ENCODE peak calls at places on chromosomes 2 and 18, in four cellular contexts. One of them, this sample, is unnamed. For H3K4me1, the result is how much of the 10 kb centered on the place peaks cover.

GRCh38 chr18:45849529-45849928 is 24.1 kb downstream of the SIGLEC15 start:
- DNase-seq in stomach: no peak
- DNase-seq in sigmoid colon: no peak
- DNase-seq in prostate gland: no peak
- DNase-seq in this sample: no peak

GRCh38 chr18:42730272-42730671 is 385.2 kb downstream of the RIT2 start:
- DNase-seq in sigmoid colon: no peak
- DNase-seq in stomach: no peak
- DNase-seq in prostate gland: no peak
- DNase-seq in this sample: no peak

GRCh38 chr2:12046641-12047040 is 300.2 kb downstream of the LPIN1 start:
- DNase-seq in stomach: no peak
- DNase-seq in prostate gland: no peak
- DNase-seq in sigmoid colon: no peak
- DNase-seq in this sample: no peak

GRCh38 chr18:48326901-48327675 is 82.1 kb downstream of the ZBTB7C start:
- DNase-seq in stomach: no peak
- DNase-seq in prostate gland: no peak
- DNase-seq in sigmoid colon: no peak
- DNase-seq in this sample: no peak

GRCh38 chr2:238441262-238442114 is 14.8 kb downstream of the ASB1 start:
- DNase-seq in stomach: no peak
- DNase-seq in sigmoid colon: no peak
- DNase-seq in prostate gland: no peak
- DNase-seq in this sample: no peak

GRCh38 chr2:3667151-3667631 is 9.2 kb downstream of the ALLC start:
- DNase-seq in stomach: no peak
- DNase-seq in sigmoid colon: peak
- DNase-seq in prostate gland: no peak
- DNase-seq in this sample: no peak

GRCh38 chr2:54725343-54726099 is 2.1 kb downstream of the EML6 start:
- DNase-seq in prostate gland: no peak
- DNase-seq in stomach: no peak
- DNase-seq in sigmoid colon: no peak
- DNase-seq in this sample: no peak

GRCh38 chr2:139162456-139162855 is 382.3 kb upstream of the NXPH2 start:
- DNase-seq in sigmoid colon: no peak
- DNase-seq in stomach: no peak
- DNase-seq in prostate gland: no peak
- DNase-seq in this sample: no peak

GRCh38 chr2:3539836-3540235 is 18.3 kb downstream of the RNASEH1 start:
- DNase-seq in stomach: no peak
- DNase-seq in sigmoid colon: no peak
- DNase-seq in prostate gland: no peak
- DNase-seq in this sample: no peak

GRCh38 chr2:44596537-44597320 is 235.0 kb downstream of the CAMKMT start:
- DNase-seq in sigmoid colon: no peak
- DNase-seq in prostate gland: no peak
- DNase-seq in stomach: no peak
- DNase-seq in this sample: no peak

GRCh38 chr2:5932556-5933469 is 240.6 kb downstream of the SOX11 start:
- DNase-seq in stomach: peak
- DNase-seq in prostate gland: no peak
- DNase-seq in sigmoid colon: no peak
- DNase-seq in this sample: no peak

GRCh38 chr2:12096425-12096824 is 350.0 kb downstream of the LPIN1 start:
- DNase-seq in prostate gland: no peak
- DNase-seq in sigmoid colon: no peak
- DNase-seq in stomach: no peak
- DNase-seq in this sample: no peak

GRCh38 chr2:28567076-28567471 is 71.2 kb downstream of the PLB1 start:
- DNase-seq in sigmoid colon: peak
- DNase-seq in prostate gland: no peak
- DNase-seq in stomach: no peak
- DNase-seq in this sample: no peak

GRCh38 chr2:111947219-111947618 is 48.8 kb downstream of the MERTK start:
- DNase-seq in prostate gland: no peak
- DNase-seq in sigmoid colon: no peak
- DNase-seq in stomach: no peak
- DNase-seq in this sample: no peak

GRCh38 chr2:47534179-47534919 is 131.4 kb downstream of the MSH2 start:
- DNase-seq in stomach: no peak
- DNase-seq in sigmoid colon: peak
- DNase-seq in prostate gland: no peak
- DNase-seq in this sample: peak

GRCh38 chr18:3723554-3723953 is 273.6 kb downstream of the TGIF1 start:
- DNase-seq in sigmoid colon: no peak
- DNase-seq in prostate gland: no peak
- DNase-seq in stomach: no peak
- DNase-seq in this sample: no peak

GRCh38 chr2:46984642-46985476 is 69.3 kb upstream of the MCFD2 start:
- DNase-seq in stomach: no peak
- DNase-seq in sigmoid colon: peak
- DNase-seq in prostate gland: peak
- DNase-seq in this sample: no peak

GRCh38 chr18:55886886-55887285 is 298.9 kb upstream of the TCF4 start:
- DNase-seq in sigmoid colon: no peak
- DNase-seq in stomach: no peak
- DNase-seq in prostate gland: no peak
- DNase-seq in this sample: no peak

GRCh38 chr2:20164734-20165242 is 60.1 kb downstream of the SDC1 start:
- DNase-seq in stomach: no peak
- DNase-seq in prostate gland: no peak
- DNase-seq in sigmoid colon: no peak
- DNase-seq in this sample: no peak

DNA sequence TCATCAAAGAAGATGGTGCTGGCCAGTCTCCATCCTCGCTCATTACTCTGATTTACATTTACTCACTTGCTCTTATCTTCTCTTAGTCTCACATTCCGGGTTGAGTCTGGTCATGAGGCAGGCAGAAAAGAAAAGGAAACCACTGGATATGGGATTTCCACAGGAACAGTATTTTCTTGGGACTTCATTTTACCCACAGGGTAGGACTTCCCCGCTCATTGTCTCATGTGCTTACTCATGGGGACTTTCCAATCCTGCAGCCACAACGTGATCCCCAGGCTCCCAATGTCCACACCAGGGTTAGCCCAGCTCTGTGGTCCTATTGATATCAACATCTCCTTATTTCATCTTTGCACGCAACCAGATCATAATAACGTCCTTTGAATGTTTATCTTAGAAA is 373.8 kb downstream of the TMEM182 start:
- DNase-seq in stomach: no peak
- DNase-seq in sigmoid colon: no peak
- DNase-seq in prostate gland: no peak
- DNase-seq in this sample: no peak
- H3K4me1 ChIP-seq in stomach: under half
- H3K4me1 ChIP-seq in sigmoid colon: under half
- H3K4me1 ChIP-seq in prostate gland: under half
- H3K4me1 ChIP-seq in this sample: under half

GRCh38 chr2:181575024-181575649 is 81.8 kb downstream of the CERKL start:
- DNase-seq in prostate gland: no peak
- DNase-seq in sigmoid colon: no peak
- DNase-seq in stomach: no peak
- DNase-seq in this sample: no peak

GRCh38 chr2:181574321-181574720 is 82.6 kb downstream of the CERKL start:
- DNase-seq in stomach: no peak
- DNase-seq in prostate gland: no peak
- DNase-seq in sigmoid colon: no peak
- DNase-seq in this sample: no peak

GRCh38 chr2:181575650-181576025 is 81.3 kb downstream of the CERKL start:
- DNase-seq in sigmoid colon: no peak
- DNase-seq in stomach: no peak
- DNase-seq in prostate gland: no peak
- DNase-seq in this sample: no peak

GRCh38 chr2:181570833-181571661 is 85.9 kb downstream of the CERKL start:
- DNase-seq in sigmoid colon: no peak
- DNase-seq in prostate gland: no peak
- DNase-seq in stomach: no peak
- DNase-seq in this sample: no peak

GRCh38 chr2:181573140-181573736 is 83.7 kb downstream of the CERKL start:
- DNase-seq in prostate gland: no peak
- DNase-seq in sigmoid colon: no peak
- DNase-seq in stomach: no peak
- DNase-seq in this sample: no peak
- TF ChIP-seq CTCF in prostate gland: no peak
- TF ChIP-seq CTCF in sigmoid colon: no peak
- TF ChIP-seq CTCF in stomach: peak
- TF ChIP-seq CTCF in this sample: peak

GRCh38 chr18:13486686-13487085 is 239.7 kb downstream of the FAM210A start:
- DNase-seq in prostate gland: no peak
- DNase-seq in stomach: no peak
- DNase-seq in sigmoid colon: no peak
- DNase-seq in this sample: no peak
- H3K4me1 ChIP-seq in prostate gland: under half
- H3K4me1 ChIP-seq in stomach: under half
- H3K4me1 ChIP-seq in sigmoid colon: under half
- H3K4me1 ChIP-seq in this sample: under half

GRCh38 chr2:232431705-232432590 is 24.0 kb upstream of the ALPI start:
- DNase-seq in stomach: no peak
- DNase-seq in prostate gland: no peak
- DNase-seq in sigmoid colon: no peak
- DNase-seq in this sample: no peak

GRCh38 chr2:232435375-232435648 is 20.6 kb upstream of the ALPI start:
- DNase-seq in stomach: no peak
- DNase-seq in sigmoid colon: no peak
- DNase-seq in prostate gland: no peak
- DNase-seq in this sample: no peak

GRCh38 chr2:232434563-232435374 is 21.2 kb upstream of the ALPI start:
- DNase-seq in prostate gland: no peak
- DNase-seq in stomach: no peak
- DNase-seq in sigmoid colon: no peak
- DNase-seq in this sample: peak

GRCh38 chr2:232434091-232434490 is 21.9 kb upstream of the ALPI start:
- DNase-seq in stomach: no peak
- DNase-seq in sigmoid colon: no peak
- DNase-seq in prostate gland: no peak
- DNase-seq in this sample: peak

GRCh38 chr2:232432598-232433184 is 23.3 kb upstream of the ALPI start:
- DNase-seq in sigmoid colon: no peak
- DNase-seq in prostate gland: no peak
- DNase-seq in stomach: no peak
- DNase-seq in this sample: peak
- TF ChIP-seq CTCF in sigmoid colon: no peak
- TF ChIP-seq CTCF in prostate gland: no peak
- TF ChIP-seq CTCF in stomach: no peak
- TF ChIP-seq CTCF in this sample: no peak

GRCh38 chr2:234983011-234983726 is 31.4 kb downstream of the SH3BP4 start:
- DNase-seq in stomach: no peak
- DNase-seq in sigmoid colon: no peak
- DNase-seq in prostate gland: no peak
- DNase-seq in this sample: no peak

GRCh38 chr2:234979204-234980167 is 27.7 kb downstream of the SH3BP4 start:
- DNase-seq in stomach: no peak
- DNase-seq in sigmoid colon: no peak
- DNase-seq in prostate gland: no peak
- DNase-seq in this sample: no peak

GRCh38 chr2:234980476-234981187 is 28.8 kb downstream of the SH3BP4 start:
- DNase-seq in stomach: peak
- DNase-seq in prostate gland: peak
- DNase-seq in sigmoid colon: no peak
- DNase-seq in this sample: no peak

GRCh38 chr2:234982096-234982834 is 30.4 kb downstream of the SH3BP4 start:
- DNase-seq in stomach: no peak
- DNase-seq in sigmoid colon: no peak
- DNase-seq in prostate gland: no peak
- DNase-seq in this sample: no peak

DNA sequence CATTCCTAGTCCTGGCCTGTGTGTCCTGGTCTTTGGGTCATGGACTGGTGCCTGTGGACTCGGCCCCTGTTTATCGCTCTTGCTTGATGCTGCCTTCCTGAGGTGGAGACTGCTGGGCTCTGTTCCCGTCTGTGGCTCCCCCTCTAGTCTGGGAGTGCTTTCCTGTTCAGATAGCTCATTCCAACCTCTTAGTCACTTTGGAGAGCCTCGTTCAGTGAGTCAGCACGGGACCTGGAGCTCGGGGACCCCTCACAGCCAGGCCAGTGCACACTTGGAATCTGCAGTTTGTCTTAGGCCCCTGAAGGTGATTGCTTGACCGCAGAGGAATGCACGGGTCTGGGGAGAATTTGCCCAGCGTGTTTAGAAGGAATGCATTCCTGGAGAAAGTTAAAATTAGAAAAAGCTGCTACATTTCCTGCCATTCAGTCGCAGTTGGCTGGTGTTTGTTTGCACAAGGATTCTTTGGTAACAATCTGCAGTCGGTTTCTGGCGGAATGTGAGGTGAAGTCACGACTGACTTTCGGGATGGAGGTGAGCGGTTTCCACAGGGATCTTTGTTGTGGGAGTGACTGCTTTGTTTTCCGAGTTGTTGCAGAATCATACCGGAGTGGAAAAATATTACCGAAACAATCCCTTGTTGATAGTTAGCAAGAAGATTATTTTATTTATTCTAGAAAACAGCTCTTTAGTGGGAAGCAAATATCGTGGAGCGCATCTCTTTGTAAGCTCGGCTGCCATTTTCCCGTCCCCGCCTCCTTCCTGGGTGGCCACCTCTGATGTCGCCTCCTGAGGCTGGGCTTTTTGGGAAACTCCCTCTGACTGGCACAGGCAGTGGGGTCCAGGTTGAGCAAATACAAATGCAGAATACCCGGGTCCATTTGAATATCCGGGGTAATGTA is 29.6 kb downstream of the SH3BP4 start:
- DNase-seq in stomach: peak
- DNase-seq in sigmoid colon: peak
- DNase-seq in prostate gland: no peak
- DNase-seq in this sample: peak
- H3K4me1 ChIP-seq in stomach: half or more
- H3K4me1 ChIP-seq in sigmoid colon: under half
- H3K4me1 ChIP-seq in prostate gland: under half
- H3K4me1 ChIP-seq in this sample: under half